ENCODE peak calls at places on chromosomes 4 and X, in nine cellular contexts. T, M, E, X, U, O, F, J and D are unnamed samples.

GRCh38 chr4:40564815-40565505 is 64.7 kb downstream of the RBM47 start:
- DNase-seq in T (no peak), M (no peak), E (no peak), X (no peak), U (no peak), O (no peak), F (no peak), J (no peak), D (no peak)

GRCh38 chrX:108036298-108036973 is 8.4 kb upstream of the VSIG1 start:
- DNase-seq in T (peak), M (no peak), E (peak), X (no peak), U (no peak), O (no peak), F (no peak), J (no peak), D (no peak)

GRCh38 chr4:168787801-168788200 is 222.3 kb downstream of the CBR4 start:
- DNase-seq in T (no peak), M (no peak), E (no peak), X (no peak), U (peak), O (no peak), F (no peak), J (no peak), D (no peak)

GRCh38 chr4:40749717-40750460 is at the start of gene NSUN7:
- DNase-seq in T (no peak), M (peak), E (no peak), X (no peak), U (peak), O (peak), F (no peak), J (peak), D (no peak)

GRCh38 chr4:4762300-4762699 is 97.2 kb upstream of the MSX1 start:
- DNase-seq in T (no peak), M (no peak), E (no peak), X (no peak), U (no peak), O (no peak), F (no peak), J (no peak), D (no peak)

GRCh38 chr4:67929447-67929846 is 33.8 kb downstream of the TMPRSS11A start:
- DNase-seq in T (no peak), M (no peak), E (peak), X (no peak), U (peak), O (no peak), F (no peak), J (no peak), D (no peak)

GRCh38 chrX:154812341-154813101 is 7.2 kb upstream of the MPP1 start:
- DNase-seq in T (no peak), M (no peak), E (no peak), X (no peak), U (no peak), O (no peak), F (no peak), J (no peak), D (no peak)

GRCh38 chrX:36963852-36964251 is 44.3 kb upstream of the FAM47C start:
- DNase-seq in T (no peak), M (no peak), E (no peak), X (no peak), U (no peak), O (no peak), F (no peak), J (peak), D (no peak)

GRCh38 chr4:600166-600565 is 24.1 kb upstream of the TMEM271 start:
- DNase-seq in T (no peak), M (no peak), E (no peak), X (no peak), U (no peak), O (no peak), F (no peak), J (no peak), D (no peak)

GRCh38 chrX:65838674-65839073 is 171.2 kb downstream of the MSN start:
- DNase-seq in T (no peak), M (no peak), E (no peak), X (no peak), U (no peak), O (no peak), F (no peak), J (no peak), D (no peak)

GRCh38 chr4:4656977-4657376 is 115.1 kb upstream of the STX18 start:
- DNase-seq in T (no peak), M (no peak), E (no peak), X (no peak), U (no peak), O (no peak), F (no peak), J (no peak), D (no peak)

GRCh38 chrX:11430266-11430665 is 137.1 kb downstream of the AMELX start:
- DNase-seq in T (no peak), M (no peak), E (no peak), X (no peak), U (no peak), O (no peak), F (no peak), J (no peak), D (no peak)

GRCh38 chr4:122003335-122003734 is 51.5 kb upstream of the TRPC3 start:
- DNase-seq in T (peak), M (peak), E (peak), X (no peak), U (peak), O (peak), F (no peak), J (no peak), D (peak)

GRCh38 chr4:105933083-105933482 is 37.8 kb downstream of the NPNT start:
- DNase-seq in T (no peak), M (no peak), E (no peak), X (no peak), U (no peak), O (no peak), F (no peak), J (no peak), D (no peak)